ENCODE peak calls at places on chromosome 4, in ten cellular contexts. E, R, V, D, Y, P, F, M, N and J are unnamed samples.

GRCh38 chr4:5398056-5398455 is 310.3 kb downstream of the EVC2 start:
- DNase-seq in P (no peak), V (no peak), D (no peak), R (no peak), Y (no peak), F (no peak), N (no peak), E (no peak), M (no peak), J (no peak)

GRCh38 chr4:176229645-176230044 is 34.3 kb upstream of the SPATA4 start:
- DNase-seq in N (no peak), M (no peak), D (no peak), E (no peak), F (no peak), P (no peak), V (no peak), R (no peak), Y (no peak), J (no peak)

GRCh38 chr4:180028682-180029081 is 2214.5 kb upstream of the TENM3 start:
- DNase-seq in D (peak), F (no peak), E (peak), M (no peak), V (no peak), N (no peak), P (no peak), Y (no peak), R (no peak), J (no peak)

GRCh38 chr4:16439771-16440170 is 213.5 kb upstream of the TAPT1 start:
- DNase-seq in D (no peak), R (peak), N (no peak), P (no peak), F (no peak), M (no peak), E (no peak), Y (no peak), V (no peak), J (no peak)

GRCh38 chr4:38188631-38189101 is 228.5 kb downstream of the PTTG2 start:
- DNase-seq in Y (no peak), M (peak), E (no peak), P (no peak), F (peak), V (no peak), D (no peak), N (no peak), R (no peak), J (no peak)

GRCh38 chr4:129254526-129254925 is 158.6 kb downstream of the C4orf33 start:
- DNase-seq in D (no peak), F (no peak), E (no peak), N (no peak), R (no peak), M (no peak), V (no peak), P (no peak), Y (no peak), J (no peak)

GRCh38 chr4:145823743-145824142 is 114.9 kb downstream of the ZNF827 start:
- DNase-seq in M (no peak), Y (no peak), R (no peak), E (no peak), N (no peak), D (no peak), V (no peak), P (no peak), F (no peak), J (no peak)

GRCh38 chr4:80162418-80162817 is 34.9 kb upstream of the PRDM8 start:
- DNase-seq in R (no peak), F (no peak), Y (no peak), P (no peak), V (no peak), M (no peak), D (no peak), E (no peak), N (no peak), J (no peak)

GRCh38 chr4:99868126-99868596 is 26.1 kb downstream of the LAMTOR3 start:
- DNase-seq in Y (no peak), M (no peak), D (no peak), N (no peak), F (no peak), V (peak), E (no peak), R (peak), P (no peak), J (no peak)

GRCh38 chr4:11397819-11398610 is 30.7 kb downstream of the HS3ST1 start:
- DNase-seq in F (no peak), V (no peak), R (no peak), Y (no peak), E (no peak), D (no peak), P (no peak), N (no peak), M (no peak), J (peak)

GRCh38 chr4:90187148-90187884 is 60.1 kb downstream of the CCSER1 start:
- DNase-seq in D (no peak), M (no peak), Y (no peak), E (no peak), V (no peak), P (no peak), R (no peak), F (no peak), N (no peak), J (no peak)

GRCh38 chr4:76896731-76897521 is 1.0 kb downstream of the SOWAHB start:
- DNase-seq in Y (peak), M (no peak), F (no peak), R (no peak), N (no peak), P (no peak), E (peak), V (peak), D (peak), J (peak)

GRCh38 chr4:76854858-76855257 is 43.1 kb downstream of the SOWAHB start:
- DNase-seq in D (no peak), N (no peak), M (no peak), E (no peak), P (no peak), R (no peak), V (no peak), F (no peak), Y (no peak), J (no peak)

GRCh38 chr4:6851962-6852361 is 57.7 kb upstream of the TBC1D14 start:
- DNase-seq in N (no peak), F (no peak), V (no peak), D (no peak), E (no peak), M (no peak), R (no peak), P (no peak), Y (no peak), J (no peak)

GRCh38 chr4:3713346-3713745 is 52.8 kb upstream of the ADRA2C start:
- DNase-seq in P (no peak), E (no peak), M (no peak), Y (no peak), V (no peak), R (no peak), D (no peak), F (no peak), N (no peak), J (no peak)

GRCh38 chr4:180160195-180160985 is 2082.8 kb upstream of the TENM3 start:
- DNase-seq in D (no peak), V (no peak), N (no peak), E (no peak), Y (no peak), M (no peak), F (no peak), P (no peak), R (no peak), J (no peak)

GRCh38 chr4:8157944-8158709 is 486 bp downstream of the ABLIM2 start:
- DNase-seq in R (no peak), N (no peak), Y (no peak), P (no peak), V (no peak), E (no peak), D (no peak), F (no peak), M (no peak), J (no peak)

GRCh38 chr4:126604273-126604867 is 1028.4 kb upstream of the INTU start:
- DNase-seq in D (peak), F (no peak), E (peak), V (no peak), Y (no peak), P (no peak), M (no peak), N (no peak), R (no peak), J (no peak)

GRCh38 chr4:101774807-101775206 is 15.7 kb upstream of the BANK1 start:
- DNase-seq in E (peak), F (no peak), D (no peak), Y (no peak), N (no peak), V (no peak), M (no peak), R (no peak), P (no peak), J (no peak)

GRCh38 chr4:55826986-55827385 is 7.4 kb downstream of the EXOC1L start:
- DNase-seq in F (no peak), N (no peak), P (no peak), D (no peak), V (no peak), E (no peak), Y (no peak), R (no peak), M (no peak), J (no peak)

GRCh38 chr4:165330071-165330470 is 2.6 kb downstream of the MSMO1 start:
- DNase-seq in M (no peak), D (no peak), V (no peak), Y (no peak), N (no peak), F (no peak), E (no peak), R (no peak), P (no peak), J (no peak)

GRCh38 chr4:139454111-139454600 is at the start of gene RAB33B:
- DNase-seq in P (peak), R (no peak), N (no peak), F (no peak), Y (no peak), E (no peak), D (no peak), V (no peak), M (no peak), J (no peak)
- TF ChIP-seq POLR2A in P (peak), R (peak), N (no peak), F (peak), Y (peak), E (no peak), D (peak), V (peak), M (peak), J (peak)

GRCh38 chr4:2261853-2262144 is at the start of gene MXD4:
- DNase-seq in V (no peak), E (no peak), D (no peak), Y (no peak), P (no peak), F (peak), M (peak), N (no peak), R (no peak), J (no peak)
- TF ChIP-seq POLR2A in V (no peak), E (peak), D (peak), Y (no peak), P (peak), F (no peak), M (peak), N (no peak), R (no peak), J (no peak)

DNA sequence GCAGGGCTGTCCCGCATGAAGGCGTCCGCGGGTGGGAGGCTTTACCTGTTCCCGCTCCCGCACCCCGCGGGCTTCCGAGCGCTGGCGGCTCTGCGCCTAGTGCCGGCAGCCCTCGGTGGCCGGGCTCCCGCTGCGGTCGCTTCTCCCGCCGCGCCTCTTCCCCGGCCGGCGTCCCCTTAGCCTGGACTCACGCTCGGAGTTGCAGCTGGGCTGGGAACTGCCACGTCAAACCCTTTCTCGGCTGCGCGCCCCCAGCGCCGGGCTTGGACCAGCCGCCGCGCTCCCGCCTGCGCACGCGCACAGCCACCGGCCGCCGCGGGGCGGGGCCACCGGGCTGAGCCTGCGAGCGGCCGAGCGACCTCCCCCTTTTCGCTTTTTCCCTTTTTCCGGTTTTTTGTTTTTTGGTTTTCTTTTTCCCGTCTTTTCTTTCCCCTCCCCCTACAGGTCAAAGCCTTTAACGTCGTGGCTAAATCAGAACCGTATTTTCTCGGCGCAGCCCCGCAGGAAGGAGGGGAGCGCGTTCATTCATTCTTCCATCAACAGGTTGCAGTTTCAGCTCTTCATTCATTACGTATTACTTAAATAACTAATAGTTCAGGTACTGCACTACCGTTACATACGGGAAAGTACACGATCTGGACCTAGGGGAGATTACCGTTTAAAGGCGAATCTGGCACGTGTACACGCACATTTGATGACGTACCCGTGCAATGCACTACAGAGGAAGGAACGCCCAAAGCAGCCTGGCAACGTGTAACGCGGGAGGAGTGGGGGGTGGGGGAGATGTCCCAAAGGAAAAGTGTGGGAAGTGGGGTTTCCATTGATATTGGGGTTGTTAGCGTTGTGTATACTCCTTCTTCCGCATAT is at the start of gene SEC24D:
- DNase-seq in N (peak), R (peak), V (peak), P (peak), M (peak), Y (peak), E (peak), D (peak), F (peak), J (peak)
- TF ChIP-seq POLR2A in N (no peak), R (peak), V (peak), P (peak), M (peak), Y (peak), E (no peak), D (peak), F (peak), J (peak)

GRCh38 chr4:124904723-124905390 is 192.3 kb upstream of the ANKRD50 start:
- DNase-seq in F (no peak), R (no peak), Y (no peak), M (no peak), N (no peak), D (no peak), P (no peak), E (no peak), V (no peak), J (no peak)

GRCh38 chr4:124907881-124908280 is 195.3 kb upstream of the ANKRD50 start:
- DNase-seq in F (no peak), D (no peak), V (no peak), N (no peak), Y (no peak), E (no peak), M (no peak), R (no peak), P (no peak), J (no peak)

GRCh38 chr4:124899997-124900396 is 187.5 kb upstream of the ANKRD50 start:
- DNase-seq in Y (no peak), M (no peak), P (no peak), E (no peak), R (no peak), F (no peak), V (no peak), D (no peak), N (no peak), J (no peak)

GRCh38 chr4:124902111-124902510 is 189.6 kb upstream of the ANKRD50 start:
- DNase-seq in M (no peak), Y (no peak), F (no peak), E (no peak), P (no peak), V (no peak), D (no peak), R (no peak), N (no peak), J (no peak)

GRCh38 chr4:124903995-124904722 is 191.6 kb upstream of the ANKRD50 start:
- DNase-seq in M (peak), D (no peak), Y (peak), R (no peak), P (no peak), N (no peak), V (peak), F (no peak), E (peak), J (no peak)
- TF ChIP-seq POLR2A in M (no peak), D (no peak), Y (no peak), R (no peak), P (no peak), N (no peak), V (no peak), F (no peak), E (no peak), J (no peak)

GRCh38 chr4:82431831-82432230 is 1.4 kb downstream of the ENOPH1 start:
- DNase-seq in E (no peak), Y (no peak), M (no peak), P (no peak), D (no peak), N (no peak), R (no peak), F (no peak), V (no peak), J (no peak)

GRCh38 chr4:82428969-82429727 is 1.1 kb downstream of the HNRNPDL start:
- DNase-seq in M (peak), V (peak), Y (peak), N (peak), E (peak), D (peak), P (peak), F (peak), R (peak), J (peak)

GRCh38 chr4:82431026-82431745 is 796 bp downstream of the ENOPH1 start:
- DNase-seq in M (no peak), D (no peak), Y (no peak), R (no peak), V (peak), P (no peak), N (peak), E (peak), F (peak), J (peak)

GRCh38 chr4:82429728-82430192 is 502 bp downstream of the HNRNPDL start:
- DNase-seq in D (no peak), E (peak), P (no peak), V (no peak), M (no peak), N (peak), F (no peak), R (no peak), Y (no peak), J (no peak)

GRCh38 chr4:82430193-82431025 is at the start of the genes ENOPH1 and HNRNPDL:
- DNase-seq in R (peak), F (peak), V (peak), M (peak), Y (peak), N (peak), D (peak), P (peak), E (peak), J (peak)
- TF ChIP-seq POLR2A in R (peak), F (no peak), V (peak), M (peak), Y (peak), N (no peak), D (peak), P (peak), E (peak), J (peak)

GRCh38 chr4:89110986-89111832 is at the start of gene TIGD2:
- DNase-seq in E (peak), D (peak), Y (peak), P (peak), M (peak), N (peak), R (peak), V (peak), F (peak), J (peak)
- TF ChIP-seq POLR2A in E (peak), D (no peak), Y (no peak), P (no peak), M (peak), N (no peak), R (peak), V (peak), F (no peak), J (peak)

DNA sequence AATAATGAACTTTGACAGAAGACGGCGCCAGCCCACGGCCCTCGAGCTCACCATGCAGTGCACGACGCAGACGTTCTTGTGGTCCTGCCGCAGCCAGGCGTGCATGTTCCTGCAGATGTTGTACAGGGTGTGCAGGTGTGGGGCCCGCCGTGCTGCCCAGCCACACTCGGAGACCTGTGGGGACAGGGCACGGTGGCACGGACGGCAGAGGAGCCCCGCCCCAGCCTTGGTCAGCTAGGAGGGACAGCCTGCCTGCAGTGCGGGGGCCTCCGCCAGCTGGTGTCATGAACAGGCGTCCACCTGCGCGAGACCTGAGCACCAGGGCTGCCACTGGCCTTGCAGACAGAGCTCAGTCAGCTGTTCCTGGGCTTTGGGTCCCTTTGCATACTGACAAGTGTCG is 49.5 kb downstream of the GAK start:
- DNase-seq in F (no peak), R (no peak), E (no peak), M (no peak), N (no peak), V (no peak), D (no peak), P (no peak), Y (no peak), J (no peak)
- TF ChIP-seq POLR2A in F (no peak), R (no peak), E (no peak), M (no peak), N (no peak), V (no peak), D (no peak), P (no peak), Y (no peak), J (no peak)

DNA sequence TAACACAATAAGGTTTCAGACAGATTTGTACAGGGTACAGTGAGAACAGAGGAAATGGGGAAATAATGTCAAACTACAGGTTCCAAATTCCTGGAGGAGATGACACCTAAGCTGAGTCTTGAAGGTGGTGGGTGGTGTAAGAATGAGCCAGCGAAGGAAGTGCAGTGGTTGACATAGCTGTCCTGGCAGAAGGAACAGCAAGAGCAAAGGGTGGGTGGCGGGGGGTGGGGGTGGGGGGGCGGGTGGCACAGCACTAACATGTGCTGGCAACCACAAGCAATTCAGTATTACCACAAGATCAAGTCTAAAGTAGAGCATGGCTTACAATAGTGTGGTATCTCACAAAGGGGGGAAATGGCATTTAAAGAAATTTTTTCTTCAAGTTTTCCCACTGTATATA is 13.1 kb upstream of the G3BP2 start:
- DNase-seq in N (no peak), P (no peak), E (no peak), R (no peak), V (no peak), D (no peak), F (no peak), Y (no peak), M (no peak), J (no peak)
- TF ChIP-seq POLR2A in N (no peak), P (no peak), E (no peak), R (no peak), V (no peak), D (no peak), F (no peak), Y (no peak), M (no peak), J (no peak)

DNA sequence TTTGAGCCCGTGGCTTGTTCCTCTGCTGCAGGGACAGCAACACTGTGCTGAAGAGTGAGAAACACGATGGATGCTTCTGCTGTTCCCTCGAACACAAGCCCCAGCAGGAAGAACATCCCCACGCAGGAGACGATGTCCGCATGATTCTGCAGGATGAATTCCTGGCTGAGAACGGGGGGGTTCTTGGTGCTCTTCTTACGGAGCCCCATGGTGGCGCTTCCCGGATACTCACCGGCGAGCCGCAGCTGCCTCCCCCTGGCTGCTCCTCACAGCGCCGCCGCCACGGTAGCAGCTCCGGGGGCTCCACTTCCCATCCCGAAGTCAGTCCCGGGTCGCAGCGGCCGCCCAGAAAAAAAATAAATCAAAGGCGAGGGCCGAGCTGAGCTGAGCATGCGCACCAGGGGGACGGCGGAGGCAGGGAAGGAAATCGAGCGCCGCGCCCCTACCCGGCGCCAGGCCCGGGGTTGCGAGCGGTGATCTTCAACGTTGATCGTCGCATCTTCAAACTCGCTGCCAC is at the start of gene TRAM1L1:
- DNase-seq in E (peak), V (peak), D (peak), M (no peak), F (peak), Y (peak), P (no peak), R (peak), N (no peak), J (peak)
- TF ChIP-seq POLR2A in E (peak), V (no peak), D (no peak), M (no peak), F (no peak), Y (no peak), P (no peak), R (no peak), N (no peak), J (no peak)